ENCODE peak calls at places on chromosomes 12 and 14, in five cellular contexts. H is Peyer's patch, B is thoracic aorta, N is breast epithelium, W is heart right ventricle. T is an unnamed sample. For H3K36me3, the result is how much of the 10 kb centered on the place peaks cover.

GRCh38 chr12:116002890-116003536 is 274.5 kb downstream of the MED13L start:
- DNase-seq in B (no peak), N (no peak), W (no peak), H (no peak), T (no peak)

GRCh38 chr12:52441320-52441911 is 7.2 kb upstream of the KRT75 start:
- DNase-seq in B (no peak), H (no peak), N (peak), W (no peak), T (no peak)

GRCh38 chr12:39574378-39574777 is 45.2 kb downstream of the ABCD2 start:
- DNase-seq in H (no peak), N (no peak), W (no peak), B (no peak), T (no peak)

GRCh38 chr12:66188584-66189475 is at the start of gene IRAK3:
- DNase-seq in N (peak), H (peak), B (peak), W (peak), T (peak)

GRCh38 chr12:84912191-84913142 is at the start of gene SLC6A15:
- DNase-seq in W (no peak), H (peak), B (no peak), N (no peak), T (no peak)

GRCh38 chr14:102363182-102363952 is 626 bp downstream of the TECPR2 start:
- DNase-seq in N (peak), H (peak), B (peak), W (peak), T (peak)

GRCh38 chr12:72057330-72057911 is 118.8 kb downstream of the TPH2 start:
- DNase-seq in N (no peak), B (no peak), H (no peak), W (no peak), T (no peak)

GRCh38 chr12:67211029-67211428 is 58.1 kb upstream of the CAND1 start:
- DNase-seq in W (no peak), N (no peak), B (no peak), H (no peak), T (no peak)

GRCh38 chr14:66378712-66379111 is 107.5 kb upstream of the CCDC196 start:
- DNase-seq in N (no peak), B (no peak), H (no peak), W (no peak), T (no peak)

GRCh38 chr12:98656289-98657101 is 11.4 kb downstream of the APAF1 start:
- DNase-seq in N (no peak), H (no peak), W (no peak), B (no peak), T (no peak)

GRCh38 chr12:112017041-112017440 is 3.8 kb downstream of the ERP29 start:
- DNase-seq in W (no peak), N (no peak), B (no peak), H (no peak), T (no peak)

GRCh38 chr12:89239534-89239933 is 112.8 kb downstream of the DUSP6 start:
- DNase-seq in H (no peak), N (no peak), W (no peak), B (no peak), T (no peak)

GRCh38 chr12:30925607-30926242 is 823 bp upstream of the TSPAN11 start:
- DNase-seq in W (no peak), B (no peak), N (no peak), H (no peak), T (no peak)

GRCh38 chr14:102013669-102014200 is 49.4 kb downstream of the DYNC1H1 start:
- DNase-seq in H (no peak), B (no peak), W (no peak), N (no peak), T (no peak)

GRCh38 chr14:55446833-55447232 is 6.4 kb upstream of the TBPL2 start:
- DNase-seq in B (no peak), W (no peak), H (no peak), N (no peak), T (no peak)

GRCh38 chr14:51337520-51337919 is 97.5 kb downstream of the TMX1 start:
- DNase-seq in B (no peak), W (no peak), H (no peak), N (peak), T (no peak)

GRCh38 chr12:5556033-5556614 is 124.2 kb downstream of the NTF3 start:
- DNase-seq in W (no peak), N (no peak), B (no peak), H (peak), T (no peak)

GRCh38 chr14:30998100-30998706 is 27.2 kb upstream of the AP4S1 start:
- DNase-seq in W (no peak), B (no peak), H (no peak), N (no peak), T (no peak)

GRCh38 chr14:90675399-90675798 is 140.8 kb downstream of the TTC7B start:
- DNase-seq in H (no peak), W (peak), N (no peak), B (peak), T (peak)

GRCh38 chr14:21264025-21264801 is 5.0 kb downstream of the HNRNPC start:
- DNase-seq in B (no peak), W (no peak), N (no peak), H (no peak), T (no peak)

GRCh38 chr14:100586520-100587247 is 533 bp downstream of the BEGAIN start:
- DNase-seq in H (peak), N (no peak), B (no peak), W (no peak), T (no peak)

GRCh38 chr14:73754911-73755360 is 40.8 kb upstream of the PNMA1 start:
- DNase-seq in W (peak), H (peak), B (no peak), N (peak), T (no peak)

GRCh38 chr12:90299121-90299520 is 590.5 kb upstream of the ATP2B1 start:
- DNase-seq in H (no peak), B (no peak), N (no peak), W (no peak), T (no peak)

GRCh38 chr12:57777367-57777766 is 5.0 kb downstream of the EEF1AKMT3 start:
- DNase-seq in B (no peak), N (no peak), W (no peak), H (peak), T (no peak)

GRCh38 chr14:63231733-63232132 is 27.5 kb downstream of the RHOJ start:
- DNase-seq in H (no peak), N (no peak), B (no peak), W (no peak), T (no peak)

GRCh38 chr12:53253298-53253697 is 14.8 kb upstream of the ESPL1 start:
- DNase-seq in B (no peak), H (no peak), N (no peak), W (no peak), T (no peak)

GRCh38 chr12:76018111-76018510 is 13.5 kb downstream of the PHLDA1 start:
- DNase-seq in B (no peak), N (no peak), H (no peak), W (peak), T (no peak)

GRCh38 chr12:57180321-57180989 is 33.0 kb upstream of the LRP1-AS start:
- DNase-seq in W (no peak), N (no peak), H (no peak), B (no peak), T (no peak)

GRCh38 chr12:4288296-4289019 is 14.9 kb downstream of the CCND2 start:
- DNase-seq in N (no peak), H (no peak), B (no peak), W (no peak), T (no peak)
- H3K36me3 ChIP-seq in N (under half), H (half or more), B (half or more), W (under half), T (half or more)

DNA sequence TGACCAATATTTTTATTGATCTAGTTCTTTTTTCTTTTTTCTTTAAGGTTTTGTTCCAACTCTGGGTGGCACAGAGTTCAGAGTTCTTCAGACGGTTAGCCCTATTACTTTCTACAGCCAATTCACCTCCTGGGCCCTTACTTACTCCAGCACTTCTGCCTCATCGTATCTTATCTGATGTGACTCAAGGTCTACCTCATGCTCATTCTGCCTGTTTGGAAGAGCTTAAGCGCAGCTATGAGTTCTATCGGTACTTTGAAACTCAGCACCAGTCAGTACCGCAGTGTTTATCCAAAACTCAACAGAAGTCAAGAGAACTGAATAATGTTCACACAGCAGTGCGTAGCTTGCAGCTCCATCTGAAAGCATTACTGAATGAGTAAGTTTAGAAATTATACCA is 64.7 kb downstream of the VEZT start:
- DNase-seq in W (no peak), N (no peak), H (no peak), B (no peak), T (no peak)
- H3K36me3 ChIP-seq in W (under half), N (under half), H (half or more), B (under half), T (under half)

GRCh38 chr12:109734219-109735000 is 20.8 kb downstream of the FAM222A start:
- DNase-seq in N (no peak), B (no peak), H (peak), W (peak), T (no peak)

GRCh38 chr12:109735825-109736551 is 22.4 kb downstream of the FAM222A start:
- DNase-seq in B (no peak), N (no peak), W (no peak), H (peak), T (no peak)

GRCh38 chr12:109737111-109737510 is 23.5 kb downstream of the FAM222A start:
- DNase-seq in H (peak), W (no peak), N (no peak), B (no peak), T (peak)

GRCh38 chr12:109736552-109737108 is 23.0 kb downstream of the FAM222A start:
- DNase-seq in N (no peak), W (no peak), H (peak), B (peak), T (peak)

GRCh38 chr12:109735051-109735521 is 21.5 kb downstream of the FAM222A start:
- DNase-seq in N (no peak), W (no peak), H (peak), B (no peak), T (peak)
- H3K36me3 ChIP-seq in N (under half), W (under half), H (under half), B (under half), T (under half)

DNA sequence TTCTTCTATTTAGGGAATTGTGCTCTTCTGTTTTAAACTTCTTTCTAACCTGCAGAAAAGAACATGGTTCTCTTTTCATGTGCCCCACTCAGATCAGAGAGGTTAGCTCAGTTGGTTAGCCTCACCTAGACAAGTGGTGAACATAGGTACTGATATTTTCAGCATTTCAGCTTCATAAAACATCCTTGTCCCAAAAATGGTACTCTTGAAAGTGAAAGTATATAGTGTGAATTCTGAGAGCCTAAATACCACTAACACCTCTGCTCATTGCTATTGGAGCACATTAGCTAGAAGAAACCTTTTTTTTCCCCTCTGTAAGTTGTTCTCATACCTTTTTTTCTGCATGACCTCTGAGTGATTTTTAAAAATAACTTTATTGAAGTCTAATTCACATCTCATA is 17.6 kb downstream of the UBE3B start:
- DNase-seq in N (no peak), W (no peak), B (no peak), H (no peak), T (no peak)
- H3K36me3 ChIP-seq in N (under half), W (under half), B (half or more), H (half or more), T (half or more)

T was measured in ascending aorta.